ENCODE peak calls at places on chromosomes 13 and 19, in five cellular contexts. One of them, this sample, is unnamed.

GRCh38 chr13:62209539-62209938 is 793.9 kb upstream of the PCDH20 start:
- DNase-seq in GM12865: peak; percentile 76
- DNase-seq in uterus: no peak
- DNase-seq in body of pancreas: no peak
- DNase-seq in colonic mucosa: no peak
- DNase-seq in this sample: no peak

GRCh38 chr13:52845766-52846566 is 2.5 kb downstream of the PCDH8 start:
- DNase-seq in GM12865: no peak
- DNase-seq in uterus: no peak
- DNase-seq in body of pancreas: peak; percentile 23
- DNase-seq in colonic mucosa: peak; percentile 45
- DNase-seq in this sample: peak; percentile 8

GRCh38 chr19:38433268-38433733 is at the start of gene RYR1:
- DNase-seq in GM12865: peak; percentile 30
- DNase-seq in uterus: no peak
- DNase-seq in body of pancreas: peak; percentile 38
- DNase-seq in colonic mucosa: peak; percentile 47
- DNase-seq in this sample: peak; percentile 10

GRCh38 chr13:21719463-21719862 is 48.6 kb downstream of the FGF9 start:
- DNase-seq in GM12865: no peak
- DNase-seq in uterus: no peak
- DNase-seq in body of pancreas: no peak
- DNase-seq in colonic mucosa: no peak
- DNase-seq in this sample: no peak

GRCh38 chr13:111325941-111326620 is 5.6 kb downstream of the TEX29 start:
- DNase-seq in GM12865: no peak
- DNase-seq in uterus: no peak
- DNase-seq in body of pancreas: no peak
- DNase-seq in colonic mucosa: no peak
- DNase-seq in this sample: no peak

GRCh38 chr19:20607943-20608342 is 42.4 kb upstream of the ZNF737 start:
- DNase-seq in GM12865: no peak
- DNase-seq in uterus: no peak
- DNase-seq in body of pancreas: no peak
- DNase-seq in colonic mucosa: no peak
- DNase-seq in this sample: no peak

GRCh38 chr19:492091-492531 is 4.2 kb upstream of the MADCAM1 start:
- DNase-seq in GM12865: no peak
- DNase-seq in uterus: no peak
- DNase-seq in body of pancreas: no peak
- DNase-seq in colonic mucosa: no peak
- DNase-seq in this sample: no peak

GRCh38 chr13:107202371-107203023 is 634.6 kb upstream of the ARGLU1 start:
- DNase-seq in GM12865: no peak
- DNase-seq in uterus: peak; percentile 66
- DNase-seq in body of pancreas: no peak
- DNase-seq in colonic mucosa: no peak
- DNase-seq in this sample: peak; percentile 97

GRCh38 chr13:39095500-39095899 is 57.2 kb downstream of the NHLRC3 start:
- DNase-seq in GM12865: no peak
- DNase-seq in uterus: no peak
- DNase-seq in body of pancreas: no peak
- DNase-seq in colonic mucosa: no peak
- DNase-seq in this sample: no peak

GRCh38 chr13:106381083-106381482 is 154.4 kb downstream of the EFNB2 start:
- DNase-seq in GM12865: no peak
- DNase-seq in uterus: no peak
- DNase-seq in body of pancreas: no peak
- DNase-seq in colonic mucosa: no peak
- DNase-seq in this sample: peak; percentile 79

GRCh38 chr13:40597735-40598365 is 68.6 kb downstream of the FOXO1 start:
- DNase-seq in GM12865: no peak
- DNase-seq in uterus: no peak
- DNase-seq in body of pancreas: peak; percentile 42
- DNase-seq in colonic mucosa: no peak
- DNase-seq in this sample: no peak

GRCh38 chr13:25659091-25659502 is 287.3 kb downstream of the ATP8A2 start:
- DNase-seq in GM12865: no peak
- DNase-seq in uterus: no peak
- DNase-seq in body of pancreas: no peak
- DNase-seq in colonic mucosa: no peak
- DNase-seq in this sample: no peak

GRCh38 chr19:55620951-55621672 is 3.3 kb downstream of the ZNF784 start:
- DNase-seq in GM12865: no peak
- DNase-seq in uterus: no peak
- DNase-seq in body of pancreas: no peak
- DNase-seq in colonic mucosa: no peak
- DNase-seq in this sample: no peak

GRCh38 chr19:51472607-51473006 is 5.7 kb upstream of the CEACAM18 start:
- DNase-seq in GM12865: no peak
- DNase-seq in uterus: no peak
- DNase-seq in body of pancreas: no peak
- DNase-seq in colonic mucosa: no peak
- DNase-seq in this sample: no peak

GRCh38 chr13:26529441-26529840 is 28.0 kb upstream of the WASF3 start:
- DNase-seq in GM12865: peak; percentile 28
- DNase-seq in uterus: no peak
- DNase-seq in body of pancreas: peak; percentile 18
- DNase-seq in colonic mucosa: peak; percentile 46
- DNase-seq in this sample: peak; percentile 72

GRCh38 chr19:57667220-57667619 is 1.5 kb upstream of the ZSCAN4 start:
- DNase-seq in GM12865: no peak
- DNase-seq in uterus: no peak
- DNase-seq in body of pancreas: no peak
- DNase-seq in colonic mucosa: no peak
- DNase-seq in this sample: no peak

GRCh38 chr19:39671739-39672363 is 16.1 kb downstream of the LGALS16 start:
- DNase-seq in GM12865: peak; percentile 82
- DNase-seq in uterus: no peak
- DNase-seq in body of pancreas: no peak
- DNase-seq in colonic mucosa: peak; percentile 33
- DNase-seq in this sample: peak; percentile 68
- TF ChIP-seq CTCF in GM12865: peak; percentile 56
- TF ChIP-seq CTCF in uterus: no peak
- TF ChIP-seq CTCF in body of pancreas: peak; percentile 57
- TF ChIP-seq CTCF in colonic mucosa: peak; percentile 45
- TF ChIP-seq CTCF in this sample: peak; percentile 48

GRCh38 chr19:43984687-43985000 is 656 bp downstream of the ZNF155 start:
- DNase-seq in GM12865: no peak
- DNase-seq in uterus: no peak
- DNase-seq in body of pancreas: no peak
- DNase-seq in colonic mucosa: peak; percentile 25
- DNase-seq in this sample: no peak

GRCh38 chr19:43983912-43984686 is at the start of gene ZNF155:
- DNase-seq in GM12865: peak; percentile 87
- DNase-seq in uterus: peak; percentile 94
- DNase-seq in body of pancreas: peak; percentile 94
- DNase-seq in colonic mucosa: peak; percentile 93
- DNase-seq in this sample: peak; percentile 98

GRCh38 chr19:43983544-43983911 is 460 bp upstream of the ZNF155 start:
- DNase-seq in GM12865: no peak
- DNase-seq in uterus: no peak
- DNase-seq in body of pancreas: no peak
- DNase-seq in colonic mucosa: no peak
- DNase-seq in this sample: no peak
- H3K4me3 ChIP-seq in GM12865: peak overlapping the region; percentile 59
- H3K4me3 ChIP-seq in uterus: peak overlapping the region; percentile 81
- H3K4me3 ChIP-seq in body of pancreas: peak overlapping the region; percentile 35
- H3K4me3 ChIP-seq in colonic mucosa: peak overlapping the region; percentile 67
- H3K4me3 ChIP-seq in this sample: peak overlapping the region; percentile 83

GRCh38 chr13:114021464-114022308 is 47.8 kb upstream of the C13orf46 start:
- DNase-seq in GM12865: no peak
- DNase-seq in uterus: no peak
- DNase-seq in body of pancreas: no peak
- DNase-seq in colonic mucosa: no peak
- DNase-seq in this sample: no peak
- TF ChIP-seq CTCF in GM12865: no peak
- TF ChIP-seq CTCF in uterus: no peak
- TF ChIP-seq CTCF in body of pancreas: no peak
- TF ChIP-seq CTCF in colonic mucosa: no peak
- TF ChIP-seq CTCF in this sample: no peak

DNA sequence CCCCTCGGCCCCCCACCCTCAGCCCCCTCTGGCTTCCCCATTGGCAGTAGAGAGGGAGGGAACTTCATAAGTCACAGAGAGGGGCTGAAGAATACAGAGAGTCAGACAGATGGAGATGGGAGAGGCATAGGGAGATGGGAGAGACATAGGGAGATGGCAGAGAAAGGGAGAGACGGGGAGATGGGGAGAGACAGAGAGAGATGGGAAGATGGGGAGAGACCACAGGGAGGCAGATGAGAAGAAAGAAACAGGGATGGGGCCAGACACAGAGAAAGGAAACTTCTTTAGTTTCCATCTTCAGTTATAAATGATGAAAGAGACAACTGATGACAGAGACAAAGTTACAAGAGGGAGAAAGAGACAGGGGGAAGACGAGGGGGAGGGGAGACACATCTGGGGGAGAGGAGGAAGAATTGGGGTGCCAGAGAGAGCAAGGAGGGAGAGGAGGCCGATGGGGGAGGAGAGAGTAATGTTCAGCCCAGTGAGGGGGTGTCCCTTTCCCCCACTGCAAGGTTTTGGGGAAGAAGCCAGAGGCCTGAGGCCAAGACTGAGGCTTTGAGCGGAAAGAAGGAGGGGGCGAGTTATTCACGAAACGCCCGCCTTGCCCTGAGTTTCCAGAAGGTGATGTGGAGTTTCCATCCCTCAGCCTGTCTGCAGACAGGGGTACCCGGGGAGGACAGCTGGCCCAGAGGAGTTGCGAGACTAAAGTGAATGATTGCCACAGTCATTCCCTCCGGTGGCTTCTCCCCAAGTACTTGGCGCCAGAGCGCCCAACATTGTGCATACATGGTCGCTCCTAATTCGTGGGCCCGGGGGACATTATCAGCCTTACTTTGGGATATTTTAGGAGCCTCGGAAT is 692 bp upstream of the PPAN start:
- DNase-seq in GM12865: peak; percentile 85
- DNase-seq in uterus: no peak
- DNase-seq in body of pancreas: no peak
- DNase-seq in colonic mucosa: peak; percentile 20
- DNase-seq in this sample: no peak
- H3K4me3 ChIP-seq in GM12865: peak overlapping the region; percentile 91
- H3K4me3 ChIP-seq in uterus: peak overlapping the region; percentile 74
- H3K4me3 ChIP-seq in body of pancreas: no peak overlapping the region
- H3K4me3 ChIP-seq in colonic mucosa: no peak overlapping the region
- H3K4me3 ChIP-seq in this sample: peak overlapping the region; percentile 17

DNA sequence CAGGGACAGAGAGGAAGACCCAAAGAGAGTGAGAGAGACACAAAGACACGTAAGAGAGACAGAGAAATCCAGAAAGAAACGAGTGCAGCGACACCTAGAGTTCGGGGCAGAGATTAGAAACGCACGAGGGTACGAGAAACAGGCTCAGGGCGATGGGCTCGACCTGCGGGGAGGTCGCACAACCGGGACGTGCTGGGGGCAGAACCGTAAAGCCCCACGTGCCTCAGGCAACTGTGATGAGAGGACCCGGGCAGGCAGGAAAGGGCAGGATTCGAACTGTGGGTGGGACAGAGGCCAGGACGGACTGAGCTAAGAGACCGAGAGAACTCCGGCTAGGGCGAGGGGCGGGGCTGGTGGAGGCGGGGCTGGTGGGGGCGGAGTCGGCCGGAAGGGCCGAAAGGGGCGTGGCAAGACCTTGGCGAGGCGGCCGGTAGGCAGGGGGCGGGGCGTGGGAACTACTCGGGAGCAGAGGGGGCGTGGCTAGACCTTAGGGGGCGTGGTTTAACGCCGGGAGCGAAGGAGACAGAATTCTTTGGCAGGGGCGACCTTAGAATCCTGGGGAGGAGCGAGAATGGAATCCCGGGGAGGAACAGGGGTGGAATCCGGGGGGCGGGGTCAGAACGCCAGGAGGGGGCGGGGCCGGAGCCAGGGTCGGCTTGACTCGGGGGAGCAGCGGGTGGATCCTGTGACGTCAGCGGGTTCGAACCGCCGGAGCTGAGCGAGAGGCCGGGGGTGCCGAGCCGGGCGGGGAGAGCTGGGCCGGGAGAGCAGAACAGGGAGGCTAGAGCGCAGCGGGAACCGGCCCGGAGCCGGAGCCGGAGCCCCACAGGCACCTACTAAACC is at the start of gene NECTIN2:
- DNase-seq in GM12865: peak; percentile 96
- DNase-seq in uterus: peak; percentile 100
- DNase-seq in body of pancreas: peak; percentile 100
- DNase-seq in colonic mucosa: peak; percentile 100
- DNase-seq in this sample: peak; percentile 99
- TF ChIP-seq CTCF in GM12865: peak; percentile 59
- TF ChIP-seq CTCF in uterus: peak; percentile 51
- TF ChIP-seq CTCF in body of pancreas: peak; percentile 61
- TF ChIP-seq CTCF in colonic mucosa: peak; percentile 39
- TF ChIP-seq CTCF in this sample: peak; percentile 81

GRCh38 chr19:46926201-46927071 is 65.6 kb downstream of the ARHGAP35 start:
- DNase-seq in GM12865: no peak
- DNase-seq in uterus: no peak
- DNase-seq in body of pancreas: no peak
- DNase-seq in colonic mucosa: no peak
- DNase-seq in this sample: no peak

GRCh38 chr19:46928951-46929350 is 68.2 kb downstream of the ARHGAP35 start:
- DNase-seq in GM12865: no peak
- DNase-seq in uterus: no peak
- DNase-seq in body of pancreas: no peak
- DNase-seq in colonic mucosa: no peak
- DNase-seq in this sample: no peak

GRCh38 chr19:46927106-46927505 is 66.3 kb downstream of the ARHGAP35 start:
- DNase-seq in GM12865: no peak
- DNase-seq in uterus: no peak
- DNase-seq in body of pancreas: no peak
- DNase-seq in colonic mucosa: no peak
- DNase-seq in this sample: no peak

GRCh38 chr19:46925548-46925950 is 64.8 kb downstream of the ARHGAP35 start:
- DNase-seq in GM12865: no peak
- DNase-seq in uterus: no peak
- DNase-seq in body of pancreas: peak; percentile 54
- DNase-seq in colonic mucosa: peak; percentile 71
- DNase-seq in this sample: peak; percentile 47

DNA sequence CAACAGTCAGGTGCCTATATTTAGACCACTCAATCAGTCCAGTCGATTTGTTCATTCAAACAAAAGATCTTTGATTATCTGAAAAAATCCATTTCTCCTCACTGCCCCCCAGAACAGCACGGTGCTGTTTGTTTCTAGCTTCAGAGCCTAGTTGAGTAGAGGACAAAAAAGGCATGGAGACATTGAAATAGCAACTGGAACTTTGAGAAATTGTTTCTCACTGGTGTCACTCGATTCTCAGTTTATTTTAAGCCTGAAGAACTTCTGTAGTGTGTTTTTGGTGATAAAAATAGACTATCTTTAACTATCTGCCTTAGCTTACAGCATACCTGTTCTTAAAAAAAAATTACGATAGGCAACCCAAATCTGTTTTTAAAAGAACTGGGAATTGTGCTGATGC is 67.1 kb downstream of the ARHGAP35 start:
- DNase-seq in GM12865: no peak
- DNase-seq in uterus: no peak
- DNase-seq in body of pancreas: no peak
- DNase-seq in colonic mucosa: no peak
- DNase-seq in this sample: no peak
- H3K4me3 ChIP-seq in GM12865: no peak overlapping the region
- H3K4me3 ChIP-seq in uterus: no peak overlapping the region
- H3K4me3 ChIP-seq in body of pancreas: no peak overlapping the region
- H3K4me3 ChIP-seq in colonic mucosa: no peak overlapping the region
- H3K4me3 ChIP-seq in this sample: no peak overlapping the region

GRCh38 chr13:22735381-22735995 is 445.3 kb upstream of the SGCG start:
- DNase-seq in GM12865: no peak
- DNase-seq in uterus: no peak
- DNase-seq in body of pancreas: no peak
- DNase-seq in colonic mucosa: no peak
- DNase-seq in this sample: no peak
- TF ChIP-seq CTCF in GM12865: no peak
- TF ChIP-seq CTCF in uterus: no peak
- TF ChIP-seq CTCF in body of pancreas: no peak
- TF ChIP-seq CTCF in colonic mucosa: no peak
- TF ChIP-seq CTCF in this sample: no peak

GRCh38 chr19:15672580-15673175 is at the start of gene CYP4F12:
- DNase-seq in GM12865: no peak
- DNase-seq in uterus: peak; percentile 92
- DNase-seq in body of pancreas: peak; percentile 66
- DNase-seq in colonic mucosa: peak; percentile 97
- DNase-seq in this sample: peak; percentile 20
- H3K4me3 ChIP-seq in GM12865: no peak within 1 kb of the TSS
- H3K4me3 ChIP-seq in uterus: no peak within 1 kb of the TSS
- H3K4me3 ChIP-seq in body of pancreas: no peak within 1 kb of the TSS
- H3K4me3 ChIP-seq in colonic mucosa: peak within 1 kb of the TSS; percentile 20
- H3K4me3 ChIP-seq in this sample: no peak within 1 kb of the TSS